ENCODE peak calls at places on chromosomes 5 and 9, in eight cellular contexts. One of them, this sample, is unnamed.

GRCh38 chr9:6123402-6123801 is 92.2 kb upstream of the IL33 start:
- DNase-seq in transverse colon: no peak
- DNase-seq in AG10803: no peak
- DNase-seq in AG09309: no peak
- DNase-seq in PC-9: no peak
- DNase-seq in GM20000: no peak
- DNase-seq in neural crest cell: no peak
- DNase-seq in fibroblast of pulmonary artery: no peak
- DNase-seq in this sample: no peak

GRCh38 chr9:123507992-123508391 is 152.0 kb downstream of the CRB2 start:
- DNase-seq in AG10803: peak; percentile 37
- DNase-seq in fibroblast of pulmonary artery: peak; percentile 29
- DNase-seq in PC-9: no peak
- DNase-seq in AG09309: no peak
- DNase-seq in neural crest cell: no peak
- DNase-seq in GM20000: no peak
- DNase-seq in transverse colon: no peak
- DNase-seq in this sample: no peak

GRCh38 chr5:135211791-135212190 is 177.8 kb upstream of the PITX1 start:
- DNase-seq in GM20000: no peak
- DNase-seq in AG10803: no peak
- DNase-seq in neural crest cell: no peak
- DNase-seq in AG09309: no peak
- DNase-seq in transverse colon: no peak
- DNase-seq in fibroblast of pulmonary artery: no peak
- DNase-seq in PC-9: no peak
- DNase-seq in this sample: peak; percentile 3

GRCh38 chr5:173751266-173751600 is 134.8 kb upstream of the BOD1 start:
- DNase-seq in transverse colon: peak; percentile 26
- DNase-seq in fibroblast of pulmonary artery: no peak
- DNase-seq in AG10803: no peak
- DNase-seq in GM20000: no peak
- DNase-seq in PC-9: no peak
- DNase-seq in AG09309: no peak
- DNase-seq in neural crest cell: no peak
- DNase-seq in this sample: no peak

GRCh38 chr9:72292184-72292787 is 72.7 kb downstream of the ZFAND5 start:
- DNase-seq in neural crest cell: no peak
- DNase-seq in AG09309: no peak
- DNase-seq in transverse colon: no peak
- DNase-seq in PC-9: no peak
- DNase-seq in GM20000: peak; percentile 36
- DNase-seq in fibroblast of pulmonary artery: peak; percentile 72
- DNase-seq in AG10803: peak; percentile 57
- DNase-seq in this sample: no peak

GRCh38 chr5:31827862-31828261 is 188.9 kb downstream of the PDZD2 start:
- DNase-seq in AG10803: peak; percentile 5
- DNase-seq in transverse colon: no peak
- DNase-seq in GM20000: no peak
- DNase-seq in fibroblast of pulmonary artery: no peak
- DNase-seq in neural crest cell: no peak
- DNase-seq in AG09309: no peak
- DNase-seq in PC-9: no peak
- DNase-seq in this sample: no peak

GRCh38 chr9:87336914-87337333 is 160.7 kb upstream of the DAPK1 start:
- DNase-seq in transverse colon: no peak
- DNase-seq in AG10803: peak; percentile 88
- DNase-seq in neural crest cell: no peak
- DNase-seq in PC-9: peak; percentile 38
- DNase-seq in fibroblast of pulmonary artery: peak; percentile 91
- DNase-seq in GM20000: peak; percentile 48
- DNase-seq in AG09309: peak; percentile 69
- DNase-seq in this sample: no peak

GRCh38 chr5:177378884-177379883 is 5.0 kb upstream of the SLC34A1 start:
- DNase-seq in neural crest cell: no peak
- DNase-seq in transverse colon: no peak
- DNase-seq in PC-9: peak; percentile 41
- DNase-seq in GM20000: peak; percentile 63
- DNase-seq in fibroblast of pulmonary artery: peak; percentile 70
- DNase-seq in AG09309: no peak
- DNase-seq in AG10803: peak; percentile 59
- DNase-seq in this sample: no peak

GRCh38 chr9:4515958-4516375 is 25.7 kb downstream of the SLC1A1 start:
- DNase-seq in neural crest cell: no peak
- DNase-seq in transverse colon: no peak
- DNase-seq in GM20000: no peak
- DNase-seq in PC-9: no peak
- DNase-seq in fibroblast of pulmonary artery: peak; percentile 43
- DNase-seq in AG09309: no peak
- DNase-seq in AG10803: peak; percentile 66
- DNase-seq in this sample: no peak

GRCh38 chr9:125126019-125126746 is 17.1 kb downstream of the SCAI start:
- DNase-seq in AG10803: peak; percentile 100
- DNase-seq in AG09309: peak; percentile 99
- DNase-seq in fibroblast of pulmonary artery: peak; percentile 98
- DNase-seq in transverse colon: peak; percentile 70
- DNase-seq in neural crest cell: no peak
- DNase-seq in GM20000: peak; percentile 70
- DNase-seq in PC-9: peak; percentile 15
- DNase-seq in this sample: no peak

GRCh38 chr9:124818431-124819281 is 34.6 kb upstream of the WDR38 start:
- DNase-seq in PC-9: peak; percentile 95
- DNase-seq in fibroblast of pulmonary artery: no peak
- DNase-seq in AG10803: no peak
- DNase-seq in neural crest cell: no peak
- DNase-seq in transverse colon: no peak
- DNase-seq in AG09309: no peak
- DNase-seq in GM20000: no peak
- DNase-seq in this sample: no peak

GRCh38 chr5:154857534-154858250 is 735 bp upstream of the CNOT8 start:
- DNase-seq in PC-9: peak; percentile 94
- DNase-seq in fibroblast of pulmonary artery: peak; percentile 96
- DNase-seq in AG10803: peak; percentile 96
- DNase-seq in transverse colon: peak; percentile 92
- DNase-seq in AG09309: peak; percentile 83
- DNase-seq in GM20000: peak; percentile 86
- DNase-seq in neural crest cell: peak; percentile 86
- DNase-seq in this sample: peak; percentile 83

GRCh38 chr5:139644646-139645494 is 3.3 kb upstream of the CXXC5 start:
- DNase-seq in AG09309: no peak
- DNase-seq in AG10803: no peak
- DNase-seq in fibroblast of pulmonary artery: no peak
- DNase-seq in GM20000: no peak
- DNase-seq in transverse colon: no peak
- DNase-seq in PC-9: no peak
- DNase-seq in neural crest cell: no peak
- DNase-seq in this sample: no peak

GRCh38 chr5:13659391-13659790 is 285.1 kb downstream of the DNAH5 start:
- DNase-seq in GM20000: no peak
- DNase-seq in AG09309: no peak
- DNase-seq in fibroblast of pulmonary artery: peak; percentile 1
- DNase-seq in AG10803: peak; percentile 29
- DNase-seq in transverse colon: no peak
- DNase-seq in neural crest cell: no peak
- DNase-seq in PC-9: no peak
- DNase-seq in this sample: no peak

DNA sequence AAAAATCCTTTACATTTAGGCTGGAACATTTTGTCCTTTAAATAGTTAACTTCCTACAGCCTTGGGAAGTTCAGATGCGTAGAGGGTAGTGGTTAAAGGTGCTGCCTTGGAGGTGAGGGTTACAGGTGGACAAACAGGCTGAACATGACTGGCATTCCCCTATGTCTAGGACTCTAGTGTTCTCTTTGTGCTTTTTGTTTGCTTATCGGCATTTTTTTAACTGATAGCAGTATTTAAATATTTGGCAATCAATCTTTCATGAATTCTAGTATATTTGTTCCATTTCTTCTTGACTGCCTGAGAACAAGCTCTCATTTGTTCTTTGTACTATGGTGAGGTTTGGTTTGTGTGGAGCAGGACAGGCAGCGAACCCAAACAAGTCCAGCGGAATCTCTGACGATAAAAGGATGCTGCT is 307.6 kb downstream of the CTNND2 start:
- DNase-seq in GM20000: no peak
- DNase-seq in transverse colon: no peak
- DNase-seq in AG09309: no peak
- DNase-seq in neural crest cell: no peak
- DNase-seq in PC-9: no peak
- DNase-seq in fibroblast of pulmonary artery: no peak
- DNase-seq in AG10803: no peak
- DNase-seq in this sample: peak; percentile 21
- TF ChIP-seq CTCF in GM20000: no peak
- TF ChIP-seq CTCF in transverse colon: no peak
- TF ChIP-seq CTCF in AG09309: no peak
- TF ChIP-seq CTCF in neural crest cell: no peak
- TF ChIP-seq CTCF in PC-9: no peak
- TF ChIP-seq CTCF in fibroblast of pulmonary artery: no peak
- TF ChIP-seq CTCF in AG10803: no peak
- TF ChIP-seq CTCF in this sample: no peak

GRCh38 chr5:178791976-178792375 is 61.5 kb upstream of the ZNF354A start:
- DNase-seq in PC-9: no peak
- DNase-seq in fibroblast of pulmonary artery: no peak
- DNase-seq in GM20000: no peak
- DNase-seq in AG10803: no peak
- DNase-seq in transverse colon: no peak
- DNase-seq in neural crest cell: no peak
- DNase-seq in AG09309: no peak
- DNase-seq in this sample: no peak

GRCh38 chr5:178790371-178790770 is 59.9 kb upstream of the ZNF354A start:
- DNase-seq in fibroblast of pulmonary artery: no peak
- DNase-seq in GM20000: no peak
- DNase-seq in neural crest cell: no peak
- DNase-seq in AG10803: no peak
- DNase-seq in PC-9: peak; percentile 18
- DNase-seq in AG09309: no peak
- DNase-seq in transverse colon: no peak
- DNase-seq in this sample: no peak

GRCh38 chr5:178794433-178794832 is 64.0 kb upstream of the ZNF354A start:
- DNase-seq in neural crest cell: no peak
- DNase-seq in GM20000: no peak
- DNase-seq in AG09309: no peak
- DNase-seq in AG10803: no peak
- DNase-seq in fibroblast of pulmonary artery: no peak
- DNase-seq in PC-9: no peak
- DNase-seq in transverse colon: no peak
- DNase-seq in this sample: no peak

GRCh38 chr5:178793696-178794095 is 63.2 kb upstream of the ZNF354A start:
- DNase-seq in GM20000: no peak
- DNase-seq in transverse colon: no peak
- DNase-seq in PC-9: no peak
- DNase-seq in neural crest cell: no peak
- DNase-seq in AG10803: no peak
- DNase-seq in fibroblast of pulmonary artery: no peak
- DNase-seq in AG09309: no peak
- DNase-seq in this sample: no peak

DNA sequence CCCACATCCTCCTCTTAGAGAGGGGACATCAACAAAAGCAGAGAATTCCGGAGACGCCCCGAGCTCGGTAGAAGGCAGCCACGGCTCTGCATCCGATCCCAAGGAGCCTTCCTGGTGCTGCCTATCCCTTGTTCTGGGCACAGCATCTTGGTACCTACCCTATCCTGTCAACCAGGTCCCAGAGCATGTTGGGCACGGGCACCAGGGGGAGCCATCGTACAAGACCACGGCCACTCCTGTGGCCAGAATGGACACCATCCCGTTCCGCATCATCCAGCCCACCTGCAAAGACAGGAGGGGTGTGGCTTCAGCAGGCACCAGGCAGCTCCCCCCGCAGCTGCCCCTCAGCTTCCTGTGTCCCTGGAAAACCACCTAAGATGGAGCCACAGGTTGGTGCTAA is 62.7 kb upstream of the ZNF354A start:
- DNase-seq in transverse colon: peak; percentile 15
- DNase-seq in neural crest cell: peak; percentile 44
- DNase-seq in PC-9: peak; percentile 19
- DNase-seq in fibroblast of pulmonary artery: no peak
- DNase-seq in AG09309: no peak
- DNase-seq in AG10803: no peak
- DNase-seq in GM20000: no peak
- DNase-seq in this sample: no peak
- TF ChIP-seq CTCF in transverse colon: no peak
- TF ChIP-seq CTCF in neural crest cell: peak; percentile 51
- TF ChIP-seq CTCF in PC-9: peak; percentile 46
- TF ChIP-seq CTCF in fibroblast of pulmonary artery: no peak
- TF ChIP-seq CTCF in AG09309: peak; percentile 12
- TF ChIP-seq CTCF in AG10803: no peak
- TF ChIP-seq CTCF in GM20000: no peak
- TF ChIP-seq CTCF in this sample: peak; percentile 52

DNA sequence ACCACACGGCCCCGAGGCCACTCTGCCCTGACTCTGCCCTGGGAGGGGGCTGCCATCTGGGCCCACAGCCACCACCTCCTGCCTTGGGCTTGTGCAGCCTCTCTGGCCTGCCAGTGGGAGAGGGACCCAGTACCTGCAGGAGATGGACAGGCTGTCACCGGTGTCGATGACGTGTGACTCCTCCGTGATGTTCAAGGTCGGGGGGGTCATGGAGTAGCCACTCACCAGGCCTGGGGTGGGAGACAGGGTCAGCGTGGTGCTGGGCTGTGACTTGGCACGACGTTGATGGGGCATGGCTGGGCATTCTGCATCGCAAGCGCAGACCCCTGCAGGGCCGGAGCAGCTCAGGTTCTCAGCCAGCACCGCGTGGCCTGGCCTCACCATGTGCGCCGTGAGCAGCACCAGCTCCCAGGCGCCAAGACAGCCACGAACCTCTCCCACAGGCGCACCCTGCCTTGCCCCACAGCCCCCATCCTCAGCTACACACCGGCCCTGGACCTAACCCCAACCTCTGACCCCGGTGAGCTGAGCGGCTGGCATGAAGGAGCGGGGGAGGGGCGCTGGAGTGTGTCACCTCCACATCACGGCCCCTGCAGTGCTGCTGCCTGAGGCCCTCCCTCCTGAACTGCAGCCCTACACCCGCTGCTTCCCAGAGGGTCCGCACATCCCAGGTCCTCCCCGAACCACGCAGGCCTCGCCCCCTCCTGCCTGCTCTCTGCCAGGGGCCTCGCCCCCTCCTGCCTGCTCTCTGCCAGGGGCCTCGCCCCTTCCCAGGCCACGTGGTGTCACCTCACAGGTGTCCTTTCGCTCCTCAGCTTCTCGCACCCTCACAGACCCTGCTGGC is 17.6 kb downstream of the FLT4 start:
- DNase-seq in neural crest cell: no peak
- DNase-seq in transverse colon: no peak
- DNase-seq in AG09309: no peak
- DNase-seq in PC-9: no peak
- DNase-seq in GM20000: no peak
- DNase-seq in fibroblast of pulmonary artery: no peak
- DNase-seq in AG10803: no peak
- DNase-seq in this sample: no peak
- TF ChIP-seq CTCF in neural crest cell: no peak
- TF ChIP-seq CTCF in transverse colon: no peak
- TF ChIP-seq CTCF in AG09309: no peak
- TF ChIP-seq CTCF in PC-9: no peak
- TF ChIP-seq CTCF in GM20000: no peak
- TF ChIP-seq CTCF in fibroblast of pulmonary artery: no peak
- TF ChIP-seq CTCF in AG10803: no peak
- TF ChIP-seq CTCF in this sample: no peak

DNA sequence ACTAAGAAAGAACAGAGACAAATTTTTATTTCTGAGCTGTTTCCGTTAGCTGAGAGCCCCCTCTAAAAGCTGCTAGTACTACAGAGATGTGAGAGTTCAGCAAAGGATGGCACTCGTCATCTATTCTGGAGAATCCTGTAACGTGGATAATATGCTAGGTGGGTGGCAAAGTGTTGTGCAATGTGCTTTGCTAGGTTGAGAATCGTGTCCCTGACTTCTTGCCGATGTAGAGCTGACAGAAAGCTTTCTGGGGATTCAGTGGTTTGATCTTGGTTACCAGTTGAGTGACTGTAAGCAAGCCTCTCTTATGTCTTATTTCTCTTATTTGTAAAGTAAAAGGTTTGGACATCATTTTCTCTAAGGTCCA is 298.3 kb upstream of the ACTBL2 start:
- DNase-seq in PC-9: no peak
- DNase-seq in AG09309: no peak
- DNase-seq in transverse colon: no peak
- DNase-seq in fibroblast of pulmonary artery: no peak
- DNase-seq in neural crest cell: no peak
- DNase-seq in AG10803: no peak
- DNase-seq in GM20000: no peak
- DNase-seq in this sample: no peak
- TF ChIP-seq CTCF in PC-9: no peak
- TF ChIP-seq CTCF in AG09309: no peak
- TF ChIP-seq CTCF in transverse colon: no peak
- TF ChIP-seq CTCF in fibroblast of pulmonary artery: no peak
- TF ChIP-seq CTCF in neural crest cell: no peak
- TF ChIP-seq CTCF in AG10803: no peak
- TF ChIP-seq CTCF in GM20000: no peak
- TF ChIP-seq CTCF in this sample: no peak